ENCODE peak calls at places on chromosomes 2 and 18, in seven cellular contexts. K, E, V, A, P, R and I are unnamed samples.

GRCh38 chr2:45981388-45981930 is 315.7 kb upstream of the EPAS1 start:
- DNase-seq in K (no peak), E (no peak), V (no peak), A (no peak), P (no peak), R (no peak), I (no peak)

GRCh38 chr18:75478996-75479870 is 51.7 kb upstream of the SMIM21 start:
- DNase-seq in K (no peak), E (no peak), V (peak; percentile 58), A (no peak), P (no peak), R (no peak), I (no peak)

GRCh38 chr2:216857131-216857550 is 2.7 kb downstream of the TNP1 start:
- DNase-seq in K (no peak), E (no peak), V (peak; percentile 4), A (no peak), P (no peak), R (no peak), I (no peak)

GRCh38 chr2:232873909-232874641 is 4.0 kb downstream of the SNORC start:
- DNase-seq in K (no peak), E (no peak), V (no peak), A (no peak), P (no peak), R (no peak), I (no peak)

GRCh38 chr2:7758065-7758759 is 841.0 kb downstream of the RNF144A start:
- DNase-seq in K (no peak), E (no peak), V (no peak), A (no peak), P (no peak), R (no peak), I (no peak)

GRCh38 chr18:30302181-30302580 is 740.4 kb downstream of the DSC3 start:
- DNase-seq in K (no peak), E (no peak), V (no peak), A (no peak), P (no peak), R (no peak), I (no peak)

GRCh38 chr2:239811001-239811798 is 213.9 kb downstream of the NDUFA10 start:
- DNase-seq in K (peak; percentile 29), E (no peak), V (no peak), A (no peak), P (no peak), R (no peak), I (peak; percentile 7)

GRCh38 chr2:39124000-39124769 is 3.3 kb upstream of the SOS1 start:
- DNase-seq in K (peak; percentile 98), E (peak; percentile 98), V (peak; percentile 100), A (peak; percentile 98), P (peak; percentile 99), R (peak; percentile 94), I (peak; percentile 97)

GRCh38 chr2:56754627-56755026 is 570.8 kb downstream of the CCDC85A start:
- DNase-seq in K (no peak), E (no peak), V (no peak), A (no peak), P (no peak), R (no peak), I (no peak)

GRCh38 chr18:11051462-11051861 is 97.9 kb downstream of the PIEZO2 start:
- DNase-seq in K (no peak), E (no peak), V (no peak), A (no peak), P (no peak), R (no peak), I (no peak)

GRCh38 chr2:176164803-176165597 is 7.9 kb downstream of the HOXD3 start:
- DNase-seq in K (peak; percentile 74), E (no peak), V (peak; percentile 53), A (no peak), P (no peak), R (no peak), I (no peak)

GRCh38 chr2:237412646-237413292 is 1.2 kb downstream of the COL6A3 start:
- DNase-seq in K (no peak), E (no peak), V (no peak), A (no peak), P (no peak), R (no peak), I (no peak)

GRCh38 chr2:152260939-152261338 is 74.0 kb upstream of the FMNL2 start:
- DNase-seq in K (no peak), E (no peak), V (no peak), A (no peak), P (no peak), R (no peak), I (no peak)

GRCh38 chr18:22309191-22309590 is 108.5 kb downstream of the CTAGE1 start:
- DNase-seq in K (no peak), E (no peak), V (no peak), A (no peak), P (no peak), R (no peak), I (no peak)

GRCh38 chr2:64881037-64881492 is 108.1 kb upstream of the SLC1A4 start:
- DNase-seq in K (no peak), E (peak; percentile 48), V (no peak), A (no peak), P (no peak), R (no peak), I (no peak)

GRCh38 chr2:40304340-40304739 is 147.6 kb downstream of the SLC8A1 start:
- DNase-seq in K (no peak), E (no peak), V (no peak), A (no peak), P (no peak), R (no peak), I (no peak)

GRCh38 chr2:126761981-126762878 is 106.3 kb downstream of the GYPC start:
- DNase-seq in K (no peak), E (peak; percentile 81), V (no peak), A (peak; percentile 69), P (no peak), R (no peak), I (no peak)

GRCh38 chr2:152103271-152103670 is 4.4 kb upstream of the CACNB4 start:
- DNase-seq in K (no peak), E (no peak), V (no peak), A (no peak), P (no peak), R (no peak), I (no peak)

GRCh38 chr2:120066708-120067547 is 54.1 kb downstream of the EPB41L5 start:
- DNase-seq in K (no peak), E (no peak), V (no peak), A (no peak), P (no peak), R (peak; percentile 67), I (peak; percentile 16)

GRCh38 chr2:240920783-240921231 is 14.7 kb downstream of the CROCC2 start:
- DNase-seq in K (peak; percentile 58), E (no peak), V (no peak), A (peak; percentile 45), P (peak; percentile 8), R (no peak), I (peak; percentile 3)

GRCh38 chr2:239143858-239144712 is 256.7 kb downstream of the HDAC4 start:
- DNase-seq in K (no peak), E (peak; percentile 41), V (peak; percentile 67), A (peak; percentile 50), P (peak; percentile 61), R (no peak), I (peak; percentile 33)

GRCh38 chr2:174492963-174493431 is 6.2 kb upstream of the GPR155 start:
- DNase-seq in K (no peak), E (peak; percentile 86), V (no peak), A (no peak), P (no peak), R (no peak), I (no peak)

GRCh38 chr2:174490032-174490431 is 3.2 kb upstream of the GPR155 start:
- DNase-seq in K (no peak), E (no peak), V (no peak), A (no peak), P (no peak), R (no peak), I (no peak)

GRCh38 chr2:174495365-174496012 is 8.7 kb upstream of the GPR155 start:
- DNase-seq in K (no peak), E (no peak), V (peak; percentile 61), A (no peak), P (no peak), R (no peak), I (no peak)

GRCh38 chr2:174493549-174494331 is 6.9 kb upstream of the GPR155 start:
- DNase-seq in K (no peak), E (peak; percentile 28), V (no peak), A (no peak), P (no peak), R (no peak), I (no peak)

GRCh38 chr2:174491947-174492346 is 5.1 kb upstream of the GPR155 start:
- DNase-seq in K (no peak), E (no peak), V (no peak), A (no peak), P (no peak), R (no peak), I (no peak)
- H3K4me1 ChIP-seq in K (peaks cover 2% of the 10 kb centered on the region), E (peaks cover 78% of the 10 kb centered on the region), V (peaks cover 9% of the 10 kb centered on the region), A (no peaks in the 10 kb centered on the region), P (peaks cover 2% of the 10 kb centered on the region), R (no peaks in the 10 kb centered on the region), I (no peaks in the 10 kb centered on the region)

DNA sequence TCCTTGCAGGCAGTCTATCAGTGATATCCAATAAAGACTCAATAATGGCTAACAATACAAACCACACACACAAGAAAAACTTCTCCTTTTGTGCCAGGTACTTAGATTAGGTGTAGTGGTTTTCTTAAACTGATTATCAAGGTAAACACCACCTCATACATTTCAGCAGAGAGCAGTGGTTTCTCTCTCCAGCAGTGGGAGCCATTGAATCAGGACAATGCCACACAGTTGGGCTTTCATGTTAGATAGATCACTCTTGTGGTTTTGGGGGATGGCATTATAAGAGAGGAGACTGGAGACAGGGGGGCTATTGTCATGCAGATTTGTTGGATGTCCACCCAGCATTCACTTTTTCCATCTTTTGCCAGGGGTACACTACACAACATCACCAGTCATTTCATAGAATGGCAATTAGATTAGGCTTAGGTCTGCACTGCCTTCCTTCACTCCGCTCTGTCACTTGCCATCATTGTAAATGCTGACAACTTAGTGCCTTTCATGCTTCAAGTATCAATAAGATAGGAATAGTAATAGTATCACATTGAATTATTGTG is 13.6 kb upstream of the IRS1 start:
- DNase-seq in K (no peak), E (no peak), V (peak; percentile 52), A (no peak), P (no peak), R (no peak), I (no peak)
- TF ChIP-seq CTCF in K (no peak), E (no peak), V (peak; percentile 57), A (no peak), P (peak; percentile 90), R (no peak), I (no peak)

DNA sequence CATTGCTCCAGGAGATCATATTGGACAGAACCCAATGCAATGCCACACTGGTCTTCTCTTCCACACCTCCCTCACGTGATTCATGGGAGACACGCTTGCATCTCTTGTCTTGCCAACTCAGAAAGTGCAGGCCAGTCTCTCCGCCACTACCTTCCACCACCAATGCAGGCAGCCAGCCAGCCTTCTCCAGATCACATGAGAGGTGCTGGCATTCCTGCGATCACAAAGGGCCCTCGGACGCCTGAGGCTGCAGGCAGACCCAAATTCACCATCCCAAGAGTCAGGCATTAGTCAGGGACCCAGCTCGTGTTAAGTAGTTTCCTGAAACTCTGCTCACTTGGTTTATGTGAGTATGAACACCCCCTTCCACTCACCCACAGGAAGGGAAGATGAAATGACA is 437.0 kb upstream of the ETAA1 start:
- DNase-seq in K (no peak), E (no peak), V (peak; percentile 6), A (no peak), P (no peak), R (no peak), I (no peak)
- H3K4me1 ChIP-seq in K (no peaks in the 10 kb centered on the region), E (no peaks in the 10 kb centered on the region), V (peaks cover 13% of the 10 kb centered on the region), A (no peaks in the 10 kb centered on the region), P (no peaks in the 10 kb centered on the region), R (no peaks in the 10 kb centered on the region), I (peaks cover 19% of the 10 kb centered on the region)

GRCh38 chr18:60552948-60553347 is 180.4 kb upstream of the MC4R start:
- DNase-seq in K (peak; percentile 45), E (no peak), V (no peak), A (no peak), P (no peak), R (no peak), I (no peak)
- TF ChIP-seq CTCF in K (no peak), E (no peak), V (no peak), A (no peak), P (no peak), R (no peak), I (no peak)